ENCODE peak calls at places on chromosomes 2 and 18, in ten cellular contexts. U is NCI-H510A; W is posterior cingulate gyrus; Q is colonic mucosa; M is activated T-helper 1 cell treated with Interleukin-2 at 50 U/mL for 16 hours; E is MV-4-11; B is GM12865; V is stimulated activated CD4-positive, alpha-beta T cell treated with anti-CD3 and anti-CD28 coated beads, Interleukin-12 subunit alpha, Interleukin-12 subunit beta, amount 100 ng/mL, for 4 hours; A is CD8-positive, alpha-beta memory T cell; T is A172. I is an unnamed sample.
A peak's percentile ranks its signal among the peaks of the same experiment; 100 is the strongest.

GRCh38 chr18:46406539-46406932 is 250.5 kb downstream of the LOXHD1 start:
- DNase-seq in U (no peak), W (no peak), Q (no peak), M (no peak), E (no peak), B (no peak), V (no peak), A (no peak), T (no peak), I (no peak)

GRCh38 chr2:169072163-169072925 is 3.0 kb downstream of the DHRS9 start:
- DNase-seq in U (no peak), W (no peak), Q (no peak), M (no peak), E (peak; percentile 98), B (no peak), V (no peak), A (no peak), T (no peak), I (no peak)

GRCh38 chr2:17592731-17593409 is 52.4 kb downstream of the VSNL1 start:
- DNase-seq in U (no peak), W (no peak), Q (no peak), M (no peak), E (no peak), B (no peak), V (no peak), A (no peak), T (no peak), I (no peak)

GRCh38 chr2:45843136-45843535 is 191.7 kb downstream of the PRKCE start:
- DNase-seq in U (no peak), W (no peak), Q (no peak), M (no peak), E (peak; percentile 91), B (peak; percentile 73), V (no peak), A (no peak), T (no peak), I (no peak)

GRCh38 chr18:13540783-13541182 is 185.6 kb downstream of the FAM210A start:
- DNase-seq in U (no peak), W (no peak), Q (no peak), M (no peak), E (no peak), B (no peak), V (peak; percentile 19), A (no peak), T (no peak), I (peak; percentile 38)

GRCh38 chr2:234795272-234795920 is 156.4 kb upstream of the SH3BP4 start:
- DNase-seq in U (no peak), W (no peak), Q (no peak), M (no peak), E (no peak), B (no peak), V (no peak), A (no peak), T (peak; percentile 6), I (no peak)

GRCh38 chr2:96808176-96808837 is 7.8 kb upstream of the CNNM3 start:
- DNase-seq in U (no peak), W (no peak), Q (no peak), M (no peak), E (no peak), B (no peak), V (no peak), A (no peak), T (no peak), I (no peak)

GRCh38 chr2:47867205-47867604 is 39.1 kb downstream of the FBXO11 start:
- DNase-seq in U (no peak), W (no peak), Q (no peak), M (no peak), E (no peak), B (no peak), V (no peak), A (no peak), T (peak; percentile 88), I (no peak)

GRCh38 chr2:20212459-20212870 is 12.5 kb downstream of the SDC1 start:
- DNase-seq in U (peak; percentile 74), W (no peak), Q (no peak), M (no peak), E (no peak), B (peak; percentile 28), V (no peak), A (no peak), T (no peak), I (no peak)

GRCh38 chr18:41917199-41917598 is 37.8 kb upstream of the PIK3C3 start:
- DNase-seq in U (no peak), W (no peak), Q (no peak), M (no peak), E (no peak), B (no peak), V (no peak), A (no peak), T (no peak), I (no peak)

GRCh38 chr2:176561706-176562105 is 292.5 kb downstream of the MTX2 start:
- DNase-seq in U (no peak), W (no peak), Q (no peak), M (no peak), E (no peak), B (no peak), V (no peak), A (no peak), T (peak; percentile 74), I (no peak)

I was measured in activated gamma-delta T cell treated with Interleukin-2 at 50 U/mL for 16 hours.